ENCODE peak calls at places on chromosomes 3 and 15, in seven cellular contexts. I is fibroblast of lung, K is HCT116, X is uterus, O is mammary epithelial cell, W is neural progenitor cell, L is GM23338. F is an unnamed sample.

GRCh38 chr3:69012836-69013255 is 638 bp downstream of the EOGT start:
- DNase-seq in I (peak; percentile 50), K (no peak), X (peak; percentile 52), O (no peak), W (peak; percentile 52), L (peak; percentile 66), F (peak; percentile 41)

GRCh38 chr15:33910741-33911140 is 57.6 kb upstream of the CHRM5 start:
- DNase-seq in I (peak; percentile 68), K (no peak), X (no peak), O (peak; percentile 57), W (no peak), L (no peak), F (no peak)

GRCh38 chr3:184314363-184314699 is at the start of gene EIF4G1:
- DNase-seq in I (peak; percentile 92), K (peak; percentile 82), X (peak; percentile 95), O (peak; percentile 92), W (peak; percentile 96), L (peak; percentile 95), F (peak; percentile 97)

GRCh38 chr3:50580683-50581458 is 11.5 kb downstream of the HEMK1 start:
- DNase-seq in I (no peak), K (no peak), X (no peak), O (no peak), W (no peak), L (no peak), F (no peak)

GRCh38 chr15:99504071-99504822 is 61.5 kb upstream of the MEF2A start:
- DNase-seq in I (no peak), K (no peak), X (no peak), O (no peak), W (no peak), L (no peak), F (no peak)

GRCh38 chr15:89912145-89912673 is 543 bp downstream of the ARPIN start:
- DNase-seq in I (peak; percentile 20), K (no peak), X (no peak), O (no peak), W (peak; percentile 58), L (peak; percentile 46), F (no peak)

GRCh38 chr3:108008106-108008505 is 82.7 kb downstream of the CD47 start:
- DNase-seq in I (no peak), K (no peak), X (no peak), O (no peak), W (no peak), L (no peak), F (no peak)

GRCh38 chr3:27639271-27639670 is 82.9 kb downstream of the EOMES start:
- DNase-seq in I (no peak), K (no peak), X (no peak), O (no peak), W (no peak), L (no peak), F (no peak)

GRCh38 chr15:89633585-89633984 is 21.7 kb downstream of the KIF7 start:
- DNase-seq in I (no peak), K (no peak), X (no peak), O (no peak), W (no peak), L (no peak), F (no peak)

GRCh38 chr3:57094606-57095005 is 34.1 kb downstream of the SPATA12 start:
- DNase-seq in I (peak; percentile 14), K (no peak), X (no peak), O (no peak), W (no peak), L (no peak), F (no peak)

GRCh38 chr3:143081365-143081764 is 38.2 kb upstream of the CHST2 start:
- DNase-seq in I (no peak), K (no peak), X (no peak), O (no peak), W (no peak), L (no peak), F (no peak)

GRCh38 chr3:42846682-42847522 is 28.8 kb downstream of the CYP8B1 start:
- DNase-seq in I (no peak), K (no peak), X (no peak), O (no peak), W (no peak), L (no peak), F (no peak)

GRCh38 chr3:189272500-189273119 is 100.8 kb downstream of the TPRG1 start:
- DNase-seq in I (no peak), K (no peak), X (no peak), O (no peak), W (peak; percentile 60), L (peak; percentile 75), F (no peak)

GRCh38 chr3:181609156-181609767 is 102.5 kb upstream of the SOX2 start:
- DNase-seq in I (no peak), K (no peak), X (no peak), O (no peak), W (peak; percentile 47), L (peak; percentile 64), F (no peak)

GRCh38 chr15:42355291-42355690 is 4.0 kb upstream of the CAPN3 start:
- DNase-seq in I (no peak), K (no peak), X (no peak), O (no peak), W (no peak), L (no peak), F (no peak)

DNA sequence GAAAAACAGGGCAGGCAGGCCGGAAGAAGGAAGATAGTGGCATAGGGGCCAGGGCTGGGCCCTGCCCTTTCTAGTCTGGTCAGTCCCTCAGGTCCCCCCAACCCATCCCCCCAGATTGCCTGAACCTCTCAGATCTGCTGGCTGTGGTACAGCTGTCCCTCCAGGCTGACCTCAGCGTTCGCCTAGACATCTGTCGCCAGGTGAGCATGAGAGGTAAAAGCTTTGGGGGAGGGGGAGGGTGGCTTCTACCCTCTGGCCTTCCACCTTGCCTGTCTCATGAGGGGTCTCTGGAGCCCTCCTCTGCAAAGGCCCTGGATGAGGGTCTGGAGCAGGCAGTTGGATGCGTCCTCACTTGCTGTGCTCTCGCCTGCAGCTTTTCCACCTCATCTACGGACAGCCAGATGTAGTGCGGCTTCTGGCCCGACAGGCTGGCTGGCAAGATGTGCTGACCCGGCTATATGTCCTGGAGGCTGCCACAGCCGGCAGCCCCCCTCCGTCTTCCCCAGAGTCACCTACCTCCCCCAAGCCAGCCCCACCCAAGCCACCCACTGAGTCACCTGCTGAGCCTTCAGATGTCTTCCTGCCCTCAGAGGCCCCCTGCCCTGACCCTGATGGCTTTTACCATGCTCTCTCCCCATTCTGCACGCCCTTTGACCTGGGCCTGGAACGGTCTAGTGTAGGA is 20.2 kb downstream of the NBEAL2 start:
- DNase-seq in I (no peak), K (no peak), X (no peak), O (no peak), W (no peak), L (no peak), F (no peak)
- H3K4me1 ChIP-seq in I (no peaks in the 10 kb centered on the region), K (peaks cover 15% of the 10 kb centered on the region), X (no peaks in the 10 kb centered on the region), O (peaks cover 18% of the 10 kb centered on the region), W (no peaks in the 10 kb centered on the region), L (no peaks in the 10 kb centered on the region), F (no peaks in the 10 kb centered on the region)

DNA sequence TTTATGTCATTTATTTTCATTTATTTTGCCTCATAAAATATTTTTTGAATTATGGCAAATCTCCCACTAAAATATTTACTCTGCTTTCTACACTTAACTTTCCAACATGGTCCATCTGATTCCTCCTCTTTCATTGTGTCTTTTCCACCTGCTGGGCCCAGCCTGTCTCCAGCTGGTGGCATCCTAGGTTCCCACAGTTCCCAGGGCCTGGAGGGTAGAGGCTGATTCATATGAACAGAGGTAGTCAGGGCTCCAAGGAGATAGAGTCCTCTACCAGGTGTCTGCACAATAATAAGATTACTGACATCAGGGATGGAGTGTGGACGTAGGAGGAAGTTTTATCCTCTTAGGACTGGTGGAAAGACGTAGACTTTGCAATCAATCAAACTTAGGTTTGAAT is 14.3 kb downstream of the ZBTB38 start:
- DNase-seq in I (no peak), K (no peak), X (no peak), O (no peak), W (no peak), L (no peak), F (no peak)
- H3K36me3 ChIP-seq in I (peaks cover 2% of the 10 kb centered on the region), K (no peaks in the 10 kb centered on the region), X (no peaks in the 10 kb centered on the region), O (peaks cover 14% of the 10 kb centered on the region), W (no peaks in the 10 kb centered on the region), L (no peaks in the 10 kb centered on the region), F (no peaks in the 10 kb centered on the region)

GRCh38 chr3:33433843-33434242 is 6.4 kb downstream of the UBP1 start:
- DNase-seq in I (peak; percentile 58), K (no peak), X (no peak), O (no peak), W (no peak), L (no peak), F (no peak)
- H3K4me1 ChIP-seq in I (peaks cover 2% of the 10 kb centered on the region), K (peaks cover 31% of the 10 kb centered on the region), X (peaks cover 13% of the 10 kb centered on the region), O (peaks cover 15% of the 10 kb centered on the region), W (peaks cover 28% of the 10 kb centered on the region), L (peaks cover 56% of the 10 kb centered on the region), F (peaks cover 34% of the 10 kb centered on the region)

DNA sequence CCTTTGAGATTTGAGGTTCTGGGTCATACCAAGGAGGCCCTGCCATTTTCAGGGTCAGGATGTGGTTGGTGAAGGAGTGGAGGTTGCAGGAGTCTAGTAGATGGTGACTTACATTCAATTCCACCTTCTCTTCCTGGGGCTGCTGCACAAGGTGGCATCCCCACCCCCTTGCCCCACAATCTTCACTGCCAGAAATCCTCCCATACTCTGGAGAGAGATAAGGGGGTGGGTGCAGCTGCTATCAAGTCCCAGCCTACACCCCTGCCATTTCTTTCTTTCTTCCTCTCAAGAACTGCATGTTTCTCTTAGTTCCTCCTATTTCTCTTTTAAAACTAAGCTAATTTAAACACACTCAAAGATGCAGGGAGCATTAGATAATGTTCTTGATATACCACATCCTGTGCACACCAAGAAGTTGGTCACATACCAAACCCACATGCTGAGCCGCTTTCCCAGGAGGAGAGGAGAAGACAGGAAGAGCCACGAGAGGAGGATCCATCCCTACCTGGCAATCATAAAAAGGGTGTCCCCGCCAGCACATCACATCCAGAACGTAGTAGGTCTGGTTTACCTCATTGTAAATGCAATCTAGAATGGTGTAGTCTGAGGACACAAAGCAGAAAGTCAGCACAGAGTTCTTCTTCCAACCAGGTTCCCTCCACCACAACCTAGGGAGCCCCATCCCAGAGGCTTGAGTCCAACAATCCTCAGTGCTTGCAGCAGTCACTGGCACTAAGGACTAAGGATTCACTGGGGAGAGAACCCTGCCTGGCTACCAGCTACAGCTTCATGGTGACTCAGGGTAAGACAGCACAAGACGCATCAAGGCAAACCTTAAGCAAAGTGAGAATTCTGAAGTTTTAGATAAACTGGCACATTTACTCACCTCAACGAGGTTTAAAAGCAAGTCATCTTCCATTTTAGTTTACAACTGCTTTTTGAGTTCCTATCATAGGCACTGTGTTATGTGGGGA is 18.5 kb downstream of the SNUPN start:
- DNase-seq in I (peak; percentile 75), K (no peak), X (no peak), O (no peak), W (no peak), L (no peak), F (no peak)
- H3K36me3 ChIP-seq in I (peaks cover 7% of the 10 kb centered on the region), K (peaks cover 38% of the 10 kb centered on the region), X (no peaks in the 10 kb centered on the region), O (peaks cover 16% of the 10 kb centered on the region), W (no peaks in the 10 kb centered on the region), L (peaks cover 17% of the 10 kb centered on the region), F (no peaks in the 10 kb centered on the region)

DNA sequence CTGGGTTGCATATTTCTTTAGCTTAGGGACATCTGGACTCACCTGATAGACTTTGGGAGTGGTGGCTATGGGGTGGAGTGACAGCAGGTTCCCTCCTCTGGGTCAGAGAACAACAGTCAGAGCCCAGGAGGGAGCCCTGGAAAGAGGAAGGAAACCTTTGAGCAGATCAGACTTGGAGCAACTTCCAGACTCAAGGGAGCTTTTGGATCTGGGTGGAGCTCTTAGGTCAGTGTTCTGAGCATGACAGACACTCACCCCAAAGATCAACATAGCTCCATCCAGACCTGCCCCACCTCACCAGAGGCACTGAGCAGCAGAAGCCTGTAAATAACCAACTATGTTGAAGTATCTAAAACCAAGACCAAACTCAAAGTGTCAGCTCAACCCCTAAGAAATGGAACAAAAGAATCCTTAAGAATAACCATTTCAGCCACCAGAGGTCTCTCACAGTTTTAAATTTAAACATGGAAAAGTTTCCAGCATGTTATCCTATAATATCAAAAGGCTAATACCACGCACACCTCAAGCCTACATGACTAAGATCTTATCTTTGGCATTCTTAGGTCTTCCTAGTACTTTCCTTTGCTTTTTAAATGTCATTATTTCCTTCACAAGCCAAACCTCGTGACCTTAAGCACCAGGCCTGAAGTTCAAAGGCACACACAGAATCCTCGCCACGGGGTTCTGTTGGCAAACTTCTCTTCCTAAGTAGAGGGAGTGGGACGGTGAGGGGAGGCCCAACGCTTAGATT is 56.4 kb downstream of the UMPS start:
- DNase-seq in I (peak; percentile 67), K (peak; percentile 8), X (no peak), O (peak; percentile 6), W (no peak), L (no peak), F (no peak)
- H3K4me1 ChIP-seq in I (peaks cover 12% of the 10 kb centered on the region), K (peaks cover 11% of the 10 kb centered on the region), X (peaks cover 12% of the 10 kb centered on the region), O (peaks cover 6% of the 10 kb centered on the region), W (peaks cover 9% of the 10 kb centered on the region), L (peaks cover 5% of the 10 kb centered on the region), F (peaks cover 78% of the 10 kb centered on the region)